ENCODE peak calls at places on chromosomes 12 and 14, in nine cellular contexts. U, F, W, K, H, Z, D, G and M are unnamed samples.

GRCh38 chr12:57151741-57152407 is 4.5 kb upstream of the LRP1-AS start:
- DNase-seq in U (peak; percentile 40), F (peak; percentile 86), W (peak; percentile 44), K (no peak), H (no peak), Z (no peak), D (no peak), G (no peak), M (no peak)

GRCh38 chr12:56635539-56636117 is 5.5 kb upstream of the BAZ2A start:
- DNase-seq in U (no peak), F (no peak), W (no peak), K (no peak), H (no peak), Z (peak; percentile 17), D (peak; percentile 91), G (no peak), M (no peak)

GRCh38 chr12:129467749-129468148 is 436.1 kb downstream of the TMEM132D start:
- DNase-seq in U (no peak), F (no peak), W (no peak), K (no peak), H (no peak), Z (no peak), D (no peak), G (no peak), M (no peak)

GRCh38 chr12:69252033-69252432 is 12.7 kb downstream of the CPSF6 start:
- DNase-seq in U (no peak), F (no peak), W (no peak), K (no peak), H (no peak), Z (no peak), D (no peak), G (no peak), M (no peak)

GRCh38 chr14:100778078-100778927 is 47.6 kb upstream of the MEG3 start:
- DNase-seq in U (no peak), F (no peak), W (no peak), K (no peak), H (peak; percentile 46), Z (no peak), D (peak; percentile 51), G (no peak), M (no peak)

GRCh38 chr12:124673881-124674617 is 106.6 kb upstream of the NCOR2 start:
- DNase-seq in U (no peak), F (no peak), W (no peak), K (no peak), H (peak; percentile 59), Z (no peak), D (no peak), G (no peak), M (no peak)

GRCh38 chr12:109572506-109572845 is 828 bp downstream of the MMAB start:
- DNase-seq in U (no peak), F (no peak), W (no peak), K (no peak), H (no peak), Z (no peak), D (no peak), G (no peak), M (no peak)

GRCh38 chr14:52473557-52473956 is 78.7 kb downstream of the TXNDC16 start:
- DNase-seq in U (no peak), F (peak; percentile 63), W (no peak), K (peak; percentile 28), H (no peak), Z (peak; percentile 56), D (no peak), G (no peak), M (no peak)

GRCh38 chr12:106227641-106228319 is 20.0 kb downstream of the CKAP4 start:
- DNase-seq in U (no peak), F (peak; percentile 24), W (no peak), K (no peak), H (peak; percentile 51), Z (peak; percentile 48), D (peak; percentile 89), G (no peak), M (peak; percentile 68)

GRCh38 chr12:131933387-131933786 is 4.3 kb downstream of the PUS1 start:
- DNase-seq in U (no peak), F (no peak), W (no peak), K (no peak), H (no peak), Z (no peak), D (peak; percentile 51), G (no peak), M (no peak)

GRCh38 chr14:54976316-54976715 is 50.6 kb downstream of the WDHD1 start:
- DNase-seq in U (no peak), F (peak; percentile 85), W (no peak), K (no peak), H (no peak), Z (no peak), D (no peak), G (no peak), M (no peak)

GRCh38 chr14:44374906-44375305 is 132.2 kb downstream of the FSCB start:
- DNase-seq in U (no peak), F (no peak), W (no peak), K (no peak), H (no peak), Z (no peak), D (no peak), G (no peak), M (no peak)

GRCh38 chr14:61678966-61679365 is 16.3 kb upstream of the HIF1A start:
- DNase-seq in U (no peak), F (peak; percentile 34), W (no peak), K (no peak), H (no peak), Z (no peak), D (no peak), G (no peak), M (no peak)

GRCh38 chr12:20560935-20561334 is 134.2 kb upstream of the SLCO1C1 start:
- DNase-seq in U (peak; percentile 11), F (no peak), W (no peak), K (no peak), H (no peak), Z (no peak), D (no peak), G (no peak), M (peak; percentile 66)

DNA sequence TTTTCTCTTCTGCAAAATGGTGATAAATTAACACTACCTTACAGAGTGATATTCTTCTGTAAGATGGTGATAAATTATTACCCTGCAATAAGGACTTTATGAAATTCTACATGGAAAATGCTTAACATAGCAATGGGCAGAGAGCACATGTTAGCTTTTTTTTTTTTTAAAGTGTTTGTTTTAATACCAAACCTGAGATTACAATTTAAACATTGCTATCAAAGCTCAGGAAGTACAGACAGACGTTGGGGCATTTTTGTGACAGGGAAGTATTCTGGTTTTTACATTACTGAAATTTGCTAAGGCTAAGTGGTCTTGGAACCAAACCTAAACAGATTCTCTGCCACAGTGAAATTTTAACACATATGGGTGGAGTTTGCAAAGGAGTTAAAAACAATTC is 133.1 kb downstream of the FGD4 start:
- DNase-seq in U (no peak), F (no peak), W (no peak), K (no peak), H (no peak), Z (peak; percentile 5), D (no peak), G (no peak), M (no peak)
- H3K27ac ChIP-seq in U (peak overlapping the region; percentile 75), F (no peak overlapping the region), W (no peak overlapping the region), K (no peak overlapping the region), H (no peak overlapping the region), Z (peak overlapping the region; percentile 54), D (no peak overlapping the region), G (peak overlapping the region; percentile 68), M (no peak overlapping the region)

DNA sequence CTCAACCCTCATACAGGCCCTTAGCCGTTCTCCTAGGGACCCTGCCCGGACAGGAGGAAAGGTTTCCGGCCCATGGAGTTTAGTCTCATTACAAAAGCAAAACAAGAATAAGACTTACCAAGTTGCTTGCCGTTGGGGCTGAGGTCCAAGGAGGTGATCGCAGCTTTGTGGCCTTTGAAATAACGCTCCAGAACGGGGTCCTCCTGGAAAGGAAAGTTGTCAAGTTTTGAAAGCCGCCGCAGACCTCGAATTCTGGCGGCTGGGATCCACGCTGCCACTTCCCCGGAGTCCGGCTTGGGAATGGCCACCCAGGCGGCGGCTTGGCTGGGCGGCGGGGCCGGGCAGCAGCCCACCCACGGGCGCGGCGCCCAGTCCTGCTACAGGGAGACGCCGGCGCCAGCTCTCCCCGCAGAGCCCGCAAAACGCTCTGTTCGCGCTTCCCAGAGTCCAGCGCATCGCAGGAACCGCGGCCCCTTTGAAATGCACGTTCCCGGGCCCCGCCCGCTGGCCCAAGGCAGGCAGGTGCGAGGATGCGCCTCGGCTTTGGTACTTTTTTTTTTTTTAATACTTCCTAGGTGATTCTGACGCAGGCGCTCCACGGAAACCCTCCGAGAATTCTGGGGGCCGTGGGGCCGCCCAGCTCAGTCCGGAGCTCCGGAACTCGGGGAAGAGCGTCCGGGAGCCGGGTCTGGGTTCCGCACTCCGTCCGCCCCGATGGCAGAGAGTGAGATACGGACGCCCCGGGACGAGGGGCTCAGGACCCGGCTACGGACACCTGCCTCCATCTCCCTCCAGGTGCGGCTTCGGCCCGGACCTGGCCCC is 617 bp upstream of the GALNT4 start:
- DNase-seq in U (peak; percentile 44), F (no peak), W (no peak), K (no peak), H (peak; percentile 58), Z (peak; percentile 50), D (peak; percentile 92), G (peak; percentile 57), M (no peak)
- TF ChIP-seq CTCF in U (no peak), F (peak; percentile 13), W (peak; percentile 0), K (no peak), H (no peak), Z (peak; percentile 33), D (peak; percentile 46), G (peak; percentile 4), M (no peak)

DNA sequence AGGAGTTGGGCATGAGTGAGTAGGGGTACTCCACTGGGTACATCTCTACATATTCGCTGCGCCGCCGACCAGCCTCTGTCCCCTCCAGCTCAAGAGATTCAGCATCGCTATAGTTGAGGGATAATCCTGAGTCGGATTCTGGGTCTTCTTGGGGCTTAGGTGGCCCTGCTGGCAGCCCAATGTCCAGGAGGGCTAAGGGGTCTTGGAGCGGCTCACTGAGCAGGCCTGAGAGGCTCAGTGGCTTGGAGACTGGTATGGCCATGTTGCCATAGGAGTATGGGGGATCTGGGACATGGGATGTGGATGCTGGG is 7.9 kb downstream of the NFE2 start:
- DNase-seq in U (no peak), F (no peak), W (no peak), K (no peak), H (no peak), Z (no peak), D (no peak), G (no peak), M (no peak)
- H3K4me3 ChIP-seq in U (no peak overlapping the region), F (no peak overlapping the region), W (no peak overlapping the region), K (no peak overlapping the region), H (no peak overlapping the region), Z (no peak overlapping the region), D (no peak overlapping the region), G (no peak overlapping the region), M (no peak overlapping the region)

GRCh38 chr14:94769413-94770250 is at the start of gene GSC:
- DNase-seq in U (peak; percentile 42), F (peak; percentile 57), W (peak; percentile 44), K (no peak), H (no peak), Z (peak; percentile 57), D (peak; percentile 62), G (peak; percentile 52), M (no peak)
- H3K27ac ChIP-seq in U (no peak within 1 kb of the TSS), F (no peak within 1 kb of the TSS), W (peak within 1 kb of the TSS; percentile 88), K (no peak within 1 kb of the TSS), H (no peak within 1 kb of the TSS), Z (peak within 1 kb of the TSS; percentile 45), D (no peak within 1 kb of the TSS), G (peak within 1 kb of the TSS; percentile 9), M (no peak within 1 kb of the TSS)

GRCh38 chr14:50311974-50312733 is at the start of the genes DMAC2L and L2HGDH:
- DNase-seq in U (peak; percentile 94), F (peak; percentile 95), W (peak; percentile 86), K (peak; percentile 88), H (peak; percentile 96), Z (peak; percentile 95), D (peak; percentile 96), G (peak; percentile 93), M (peak; percentile 93)
- TF ChIP-seq CTCF in U (no peak), F (no peak), W (peak; percentile 5), K (no peak), H (no peak), Z (no peak), D (peak; percentile 52), G (peak; percentile 43), M (no peak)